ENCODE peak calls at places on chromosome 12, in five cellular contexts. G is RWPE2; L is activated CD4-positive, CD25-positive, alpha-beta regulatory T cell; F is GM10248; Q is stimulated activated CD4-positive, alpha-beta T cell treated with anti-CD3 and anti-CD28 coated beads, Interleukin-1b, Interleukin-23, amount 100 ng/mL, for 4 hours. S is an unnamed sample.

GRCh38 chr12:91017511-91018263 is 12.9 kb upstream of the EPYC start:
- DNase-seq in G (no peak), L (no peak), F (no peak), Q (no peak), S (no peak)

GRCh38 chr12:130920711-130921381 is 32.9 kb upstream of the ADGRD1 start:
- DNase-seq in G (no peak), L (no peak), F (no peak), Q (no peak), S (no peak)

GRCh38 chr12:63845726-63846125 is 1.2 kb downstream of the SRGAP1 start:
- DNase-seq in G (no peak), L (no peak), F (no peak), Q (no peak), S (no peak)

GRCh38 chr12:132852496-132852895 is 23.8 kb upstream of the GOLGA3 start:
- DNase-seq in G (no peak), L (no peak), F (no peak), Q (no peak), S (no peak)

GRCh38 chr12:1972856-1973317 is 31.4 kb downstream of the DCP1B start:
- DNase-seq in G (no peak), L (no peak), F (no peak), Q (no peak), S (no peak)

GRCh38 chr12:126681676-126682075 is 1585.3 kb upstream of the TMEM132C start:
- DNase-seq in G (no peak), L (no peak), F (no peak), Q (no peak), S (no peak)

GRCh38 chr12:108211161-108211560 is 82.1 kb downstream of the WSCD2 start:
- DNase-seq in G (no peak), L (no peak), F (no peak), Q (no peak), S (no peak)

GRCh38 chr12:57730336-57731067 is 8.0 kb downstream of the AGAP2 start:
- DNase-seq in G (no peak), L (no peak), F (no peak), Q (no peak), S (no peak)

GRCh38 chr12:30826276-30826675 is 71.5 kb upstream of the CAPRIN2 start:
- DNase-seq in G (no peak), L (no peak), F (no peak), Q (no peak), S (no peak)

GRCh38 chr12:96187675-96188355 is 6.4 kb upstream of the ELK3 start:
- DNase-seq in G (no peak), L (no peak), F (no peak), Q (no peak), S (no peak)

GRCh38 chr12:124636138-124636968 is 68.9 kb upstream of the NCOR2 start:
- DNase-seq in G (no peak), L (no peak), F (no peak), Q (peak), S (peak)

GRCh38 chr12:113247123-113248045 is 26.1 kb downstream of the TPCN1 start:
- DNase-seq in G (no peak), L (no peak), F (no peak), Q (no peak), S (no peak)

GRCh38 chr12:92403210-92404175 is 257.8 kb upstream of the BTG1 start:
- DNase-seq in G (no peak), L (no peak), F (peak), Q (no peak), S (peak)

GRCh38 chr12:93563807-93564538 is 8.5 kb upstream of the SOCS2 start:
- DNase-seq in G (peak), L (no peak), F (peak), Q (no peak), S (no peak)

GRCh38 chr12:32240210-32240609 is 133.6 kb downstream of the BICD1 start:
- DNase-seq in G (no peak), L (no peak), F (no peak), Q (no peak), S (no peak)

GRCh38 chr12:108649668-108650067 is 16.0 kb upstream of the SELPLG start:
- DNase-seq in G (no peak), L (no peak), F (no peak), Q (no peak), S (no peak)

GRCh38 chr12:3097186-3097804 is 20.1 kb downstream of the TSPAN9 start:
- DNase-seq in G (no peak), L (no peak), F (no peak), Q (no peak), S (no peak)

GRCh38 chr12:94042321-94042720 is 106.1 kb upstream of the PLXNC1 start:
- DNase-seq in G (no peak), L (no peak), F (no peak), Q (no peak), S (no peak)

GRCh38 chr12:51751657-51752056 is 96.9 kb downstream of the FIGNL2 start:
- DNase-seq in G (no peak), L (no peak), F (no peak), Q (no peak), S (no peak)

GRCh38 chr12:52252728-52253328 is 19.8 kb downstream of the KRT7 start:
- DNase-seq in G (peak), L (no peak), F (no peak), Q (no peak), S (no peak)

GRCh38 chr12:131251336-131252101 is 297.8 kb downstream of the ADGRD1 start:
- DNase-seq in G (no peak), L (no peak), F (no peak), Q (no peak), S (no peak)

GRCh38 chr12:43776498-43776897 is 17.7 kb downstream of the IRAK4 start:
- DNase-seq in G (no peak), L (no peak), F (peak), Q (no peak), S (peak)

GRCh38 chr12:122980192-122981035 is at the start of gene ARL6IP4:
- DNase-seq in G (peak), L (no peak), F (peak), Q (peak), S (peak)

GRCh38 chr12:38154096-38155019 is 162.2 kb upstream of the ALG10B start:
- DNase-seq in G (no peak), L (no peak), F (no peak), Q (no peak), S (no peak)

GRCh38 chr12:122190842-122191668 is 8.1 kb downstream of the LRRC43 start:
- DNase-seq in G (no peak), L (peak), F (peak), Q (peak), S (peak)

GRCh38 chr12:123519151-123520001 is 14.1 kb downstream of the RILPL1 start:
- DNase-seq in G (peak), L (no peak), F (no peak), Q (no peak), S (no peak)

GRCh38 chr12:47585507-47585906 is 120.3 kb downstream of the RPAP3 start:
- DNase-seq in G (no peak), L (no peak), F (no peak), Q (no peak), S (no peak)